ENCODE peak calls at places on chromosomes 4 and X, in six cellular contexts. L is heart right ventricle, D is body of pancreas, I is HCT116, H is progenitor cell of endocrine pancreas, N is nephron progenitor cell. F is an unnamed sample.

GRCh38 chr4:26279446-26279845 is 41.4 kb upstream of the RBPJ start:
- DNase-seq in L (no peak), D (no peak), I (no peak), H (no peak), N (no peak), F (no peak)

GRCh38 chr4:116343809-116344208 is 741.6 kb downstream of the TRAM1L1 start:
- DNase-seq in L (peak), D (no peak), I (no peak), H (no peak), N (no peak), F (no peak)

GRCh38 chr4:152988721-152989553 is 52.8 kb downstream of the FHDC1 start:
- DNase-seq in L (no peak), D (no peak), I (no peak), H (no peak), N (no peak), F (no peak)

GRCh38 chrX:39953879-39954278 is 143.9 kb downstream of the BCOR start:
- DNase-seq in L (peak), D (peak), I (peak), H (no peak), N (no peak), F (no peak)

GRCh38 chr4:13546855-13547562 is 2.7 kb upstream of the NKX3-2 start:
- DNase-seq in L (no peak), D (no peak), I (no peak), H (no peak), N (peak), F (peak)

GRCh38 chrX:13044441-13044840 is at the start of gene FAM9C:
- DNase-seq in L (no peak), D (no peak), I (no peak), H (no peak), N (no peak), F (no peak)

GRCh38 chrX:37818031-37818430 is 29.3 kb downstream of the DYNLT3 start:
- DNase-seq in L (no peak), D (no peak), I (no peak), H (no peak), N (no peak), F (no peak)

GRCh38 chrX:28576117-28576516 is 11.1 kb upstream of the IL1RAPL1 start:
- DNase-seq in L (no peak), D (no peak), I (no peak), H (no peak), N (no peak), F (no peak)

GRCh38 chr4:105714071-105714521 is 5.5 kb downstream of the GSTCD start:
- DNase-seq in L (no peak), D (no peak), I (no peak), H (no peak), N (no peak), F (no peak)

GRCh38 chr4:118774989-118775388 is 60.9 kb downstream of the SEC24D start:
- DNase-seq in L (no peak), D (no peak), I (no peak), H (no peak), N (no peak), F (no peak)

GRCh38 chrX:54564942-54565341 is 34.9 kb downstream of the GNL3L start:
- DNase-seq in L (no peak), D (no peak), I (no peak), H (no peak), N (no peak), F (no peak)

GRCh38 chrX:47156611-47157520 is 11.8 kb downstream of the RBM10 start:
- DNase-seq in L (no peak), D (no peak), I (no peak), H (no peak), N (no peak), F (no peak)

GRCh38 chrX:107775734-107776511 is at the start of gene TSC22D3:
- DNase-seq in L (peak), D (peak), I (peak), H (peak), N (peak), F (peak)

GRCh38 chr4:152038238-152038637 is 277.4 kb upstream of the GATB start:
- DNase-seq in L (peak), D (no peak), I (no peak), H (no peak), N (no peak), F (no peak)

GRCh38 chr4:128835498-128836222 is 26.2 kb downstream of the JADE1 start:
- DNase-seq in L (peak), D (peak), I (no peak), H (no peak), N (no peak), F (no peak)

GRCh38 chr4:24778427-24779225 is 16.7 kb upstream of the SOD3 start:
- DNase-seq in L (peak), D (no peak), I (no peak), H (no peak), N (no peak), F (no peak)

GRCh38 chr4:152920768-152921167 is 15.4 kb upstream of the FHDC1 start:
- DNase-seq in L (no peak), D (no peak), I (peak), H (no peak), N (no peak), F (no peak)

GRCh38 chr4:107196312-107196711 is 160.2 kb upstream of the DKK2 start:
- DNase-seq in L (no peak), D (no peak), I (no peak), H (no peak), N (no peak), F (no peak)

GRCh38 chrX:48589482-48590162 is 7.7 kb upstream of the WDR13 start:
- DNase-seq in L (no peak), D (peak), I (no peak), H (no peak), N (no peak), F (no peak)

GRCh38 chr4:133157460-133158160 is 8.5 kb downstream of the PCDH10 start:
- DNase-seq in L (no peak), D (no peak), I (no peak), H (no peak), N (no peak), F (no peak)

GRCh38 chr4:94451669-94452475 is at the start of gene PDLIM5:
- DNase-seq in L (peak), D (peak), I (peak), H (peak), N (peak), F (peak)

GRCh38 chrX:70030242-70030823 is 19.4 kb downstream of the AWAT2 start:
- DNase-seq in L (peak), D (peak), I (peak), H (peak), N (peak), F (peak)

GRCh38 chr4:114839986-114840385 is 241.4 kb downstream of the UGT8 start:
- DNase-seq in L (no peak), D (no peak), I (no peak), H (no peak), N (no peak), F (no peak)

GRCh38 chrX:73768886-73769285 is 205.9 kb downstream of the CHIC1 start:
- DNase-seq in L (no peak), D (no peak), I (no peak), H (no peak), N (no peak), F (no peak)

GRCh38 chr4:3466691-3467600 is 3.8 kb downstream of the DOK7 start:
- DNase-seq in L (no peak), D (no peak), I (no peak), H (no peak), N (peak), F (no peak)

GRCh38 chr4:45693746-45694145 is 430.1 kb downstream of the GABRG1 start:
- DNase-seq in L (no peak), D (peak), I (no peak), H (no peak), N (no peak), F (no peak)

GRCh38 chr4:2843909-2844584 is 403 bp downstream of the ADD1 start:
- DNase-seq in L (peak), D (peak), I (no peak), H (peak), N (peak), F (peak)

GRCh38 chrX:65706041-65706828 is 38.8 kb downstream of the MSN start:
- DNase-seq in L (peak), D (peak), I (no peak), H (no peak), N (no peak), F (no peak)

GRCh38 chr4:3803946-3804345 is 37.8 kb downstream of the ADRA2C start:
- DNase-seq in L (no peak), D (no peak), I (no peak), H (no peak), N (no peak), F (no peak)

GRCh38 chr4:88419874-88420273 is 37.0 kb upstream of the HERC5 start:
- DNase-seq in L (no peak), D (no peak), I (no peak), H (no peak), N (no peak), F (no peak)

GRCh38 chrX:19372170-19373033 is 28.7 kb downstream of the PDHA1 start:
- DNase-seq in L (peak), D (peak), I (peak), H (peak), N (peak), F (peak)

GRCh38 chrX:1099146-1099770 is 113.2 kb downstream of the CRLF2 start:
- DNase-seq in L (no peak), D (no peak), I (no peak), H (no peak), N (no peak), F (no peak)

GRCh38 chrX:148193759-148194158 is 212.6 kb downstream of the FMR1NB start:
- DNase-seq in L (no peak), D (no peak), I (no peak), H (no peak), N (no peak), F (no peak)
- TF ChIP-seq CTCF in L (no peak), D (no peak), I (no peak), H (peak), N (no peak), F (no peak)

GRCh38 chr4:6709230-6710114 is at the start of gene MRFAP1L1:
- DNase-seq in L (peak), D (peak), I (peak), H (peak), N (peak), F (peak)
- TF ChIP-seq CTCF in L (no peak), D (no peak), I (no peak), H (peak), N (no peak), F (no peak)

GRCh38 chr4:154292589-154292988 is 199.0 kb downstream of the DCHS2 start:
- DNase-seq in L (no peak), D (no peak), I (no peak), H (no peak), N (no peak), F (no peak)
- TF ChIP-seq CTCF in L (no peak), D (no peak), I (no peak), H (no peak), N (no peak), F (no peak)

DNA sequence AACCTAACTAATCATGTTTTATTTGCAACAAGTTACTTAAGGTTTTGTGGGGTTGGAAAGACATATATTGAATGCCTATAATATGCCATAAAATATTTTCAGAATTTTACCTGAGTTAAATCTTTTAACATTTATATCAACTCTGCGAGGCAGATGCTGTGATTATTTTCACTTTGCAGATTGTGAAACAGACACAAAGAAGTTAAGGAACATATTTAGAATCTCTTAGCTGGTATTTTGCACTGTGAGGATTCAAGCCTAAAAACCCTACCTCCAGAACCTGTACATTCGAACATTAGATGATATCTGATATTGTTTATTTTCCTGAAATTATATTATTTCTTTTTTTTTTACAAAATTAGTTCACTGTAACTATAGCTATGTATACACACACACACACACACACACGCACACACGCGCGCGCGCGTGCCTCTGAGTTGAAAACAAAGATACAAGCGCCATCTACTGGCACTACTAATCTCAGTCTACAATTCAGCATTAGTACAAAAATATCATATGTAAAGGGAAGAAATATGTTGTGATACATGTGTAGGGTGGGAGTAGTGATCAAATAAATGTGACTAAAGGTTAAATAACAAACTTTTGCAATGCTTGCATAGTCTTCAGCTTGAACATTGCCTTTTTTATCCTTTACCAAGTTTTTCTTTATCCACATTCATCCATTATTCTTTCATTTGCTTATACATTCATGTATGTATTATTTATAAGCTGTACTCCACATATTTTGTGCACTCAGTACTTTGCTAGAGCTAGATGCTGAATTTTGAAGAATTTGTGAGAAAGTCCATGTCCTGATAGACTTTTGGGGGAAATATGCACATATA is 61.5 kb downstream of the ANXA10 start:
- DNase-seq in L (peak), D (peak), I (peak), H (peak), N (peak), F (peak)
- TF ChIP-seq CTCF in L (peak), D (peak), I (peak), H (peak), N (peak), F (peak)

GRCh38 chr4:141706445-141706844 is 70.1 kb downstream of the IL15 start:
- DNase-seq in L (no peak), D (no peak), I (no peak), H (no peak), N (no peak), F (no peak)

GRCh38 chr4:141705747-141706377 is 69.5 kb downstream of the IL15 start:
- DNase-seq in L (no peak), D (no peak), I (no peak), H (no peak), N (no peak), F (no peak)

GRCh38 chr4:141713185-141713584 is 76.8 kb downstream of the IL15 start:
- DNase-seq in L (no peak), D (no peak), I (no peak), H (no peak), N (no peak), F (no peak)

GRCh38 chr4:141713771-141714445 is 77.5 kb downstream of the IL15 start:
- DNase-seq in L (no peak), D (no peak), I (peak), H (no peak), N (no peak), F (no peak)

GRCh38 chr4:141711211-141711610 is 74.8 kb downstream of the IL15 start:
- DNase-seq in L (no peak), D (no peak), I (no peak), H (no peak), N (peak), F (no peak)
- TF ChIP-seq CTCF in L (peak), D (peak), I (peak), H (peak), N (peak), F (peak)

DNA sequence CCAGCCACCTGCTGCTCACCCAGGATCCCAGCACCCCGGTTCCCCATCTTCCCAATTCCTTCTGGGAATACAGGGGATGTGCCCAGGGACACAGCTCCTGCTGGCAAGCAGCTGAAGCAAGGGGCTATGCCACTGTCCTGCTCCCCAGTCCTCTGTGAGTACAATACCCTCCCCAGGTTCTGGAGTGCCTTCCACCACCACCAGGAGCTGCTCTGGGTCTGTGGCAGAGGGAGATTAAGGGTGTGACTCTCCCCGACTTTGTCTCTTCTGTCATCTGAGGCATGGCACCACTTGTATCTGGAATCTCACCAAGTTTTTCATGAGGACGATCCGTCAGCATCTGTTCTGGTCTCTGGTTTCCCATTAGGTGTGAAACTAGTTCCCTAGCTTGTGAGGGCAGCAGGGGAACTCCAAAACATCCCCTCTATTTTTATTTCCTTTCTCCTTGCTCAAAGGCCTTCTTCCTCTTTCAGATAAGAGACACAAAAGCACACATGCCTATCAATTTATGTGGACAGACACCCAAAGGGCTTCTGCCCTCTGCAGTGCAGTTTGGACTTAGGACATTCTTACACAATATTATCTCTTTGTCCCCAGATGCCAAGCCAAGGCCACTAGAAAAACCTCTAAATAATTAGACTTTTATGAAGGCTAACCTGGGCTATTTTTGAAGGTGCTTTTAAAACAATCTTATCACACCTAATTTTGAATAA is 26.8 kb downstream of the MGST2 start:
- DNase-seq in L (peak), D (peak), I (no peak), H (no peak), N (no peak), F (peak)
- TF ChIP-seq CTCF in L (peak), D (peak), I (no peak), H (peak), N (no peak), F (no peak)

DNA sequence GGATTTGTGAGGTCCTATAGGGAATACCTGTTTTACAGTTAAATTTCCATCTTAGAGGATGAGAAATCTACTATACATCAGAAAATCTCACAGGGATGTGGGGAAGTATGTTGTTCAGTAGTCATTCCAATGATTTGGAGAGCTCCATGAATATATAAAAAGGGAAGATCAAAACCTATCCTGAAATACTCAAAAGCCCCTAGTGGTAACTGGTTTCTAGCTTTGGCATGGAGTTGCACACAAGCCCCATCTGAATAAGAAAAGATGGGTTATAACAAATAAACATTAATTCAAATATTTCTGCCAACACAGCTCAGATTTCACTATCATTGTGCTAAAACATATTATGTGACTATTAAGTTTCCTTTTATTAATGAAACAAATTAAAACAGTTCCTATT is 101.6 kb downstream of the FBXO8 start:
- DNase-seq in L (no peak), D (no peak), I (no peak), H (no peak), N (no peak), F (no peak)
- TF ChIP-seq CTCF in L (no peak), D (no peak), I (no peak), H (peak), N (no peak), F (peak)

GRCh38 chr4:74536557-74536956 is 91.6 kb downstream of the AREG start:
- DNase-seq in L (no peak), D (no peak), I (no peak), H (no peak), N (no peak), F (no peak)
- TF ChIP-seq CTCF in L (no peak), D (no peak), I (peak), H (no peak), N (no peak), F (peak)

GRCh38 chr4:23021040-23021439 is 328.3 kb downstream of the GBA3 start:
- DNase-seq in L (no peak), D (no peak), I (no peak), H (no peak), N (no peak), F (no peak)

GRCh38 chr4:23015821-23016220 is 323.1 kb downstream of the GBA3 start:
- DNase-seq in L (no peak), D (no peak), I (no peak), H (no peak), N (no peak), F (no peak)

GRCh38 chr4:23022032-23022431 is 329.3 kb downstream of the GBA3 start:
- DNase-seq in L (no peak), D (no peak), I (no peak), H (no peak), N (no peak), F (no peak)

DNA sequence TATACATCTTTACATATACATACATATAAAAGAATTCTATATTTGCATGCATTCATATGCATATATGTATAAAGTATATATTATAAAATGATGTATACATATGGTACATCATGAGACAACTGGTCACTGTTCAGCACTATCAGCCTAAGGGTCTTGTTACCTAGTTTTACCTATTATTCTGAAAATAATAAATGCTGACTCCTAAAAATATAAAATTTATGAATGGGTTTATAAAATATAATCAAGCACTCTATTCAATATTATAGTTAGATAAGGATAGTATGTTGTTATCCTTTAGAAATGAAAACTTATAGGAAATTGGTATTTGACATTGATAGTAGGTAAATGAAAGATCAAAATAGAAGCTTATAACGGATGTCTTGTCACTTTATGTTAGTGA is 324.2 kb downstream of the GBA3 start:
- DNase-seq in L (no peak), D (no peak), I (no peak), H (no peak), N (no peak), F (no peak)
- TF ChIP-seq CTCF in L (no peak), D (no peak), I (no peak), H (no peak), N (no peak), F (no peak)

DNA sequence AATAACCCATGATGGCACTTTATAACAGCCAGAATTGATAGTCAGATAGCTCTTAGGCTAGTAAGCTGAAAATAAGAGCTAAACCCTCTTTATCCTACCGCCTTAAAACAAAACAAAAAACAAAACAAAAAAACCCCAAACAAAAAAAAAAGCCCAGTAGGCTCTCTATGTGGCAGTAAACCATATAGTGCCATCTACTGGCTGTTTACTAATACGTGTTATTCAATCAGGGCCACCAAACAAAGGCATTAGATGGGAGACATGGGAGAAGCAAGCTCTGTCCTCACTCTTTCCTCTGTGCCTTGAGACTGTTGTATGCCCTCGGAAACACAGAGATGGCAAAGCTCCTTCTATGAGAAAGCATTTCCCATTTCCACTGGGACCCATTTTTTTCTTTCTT is 148.8 kb upstream of the MID1 start:
- DNase-seq in L (no peak), D (no peak), I (peak), H (no peak), N (peak), F (no peak)
- TF ChIP-seq CTCF in L (peak), D (peak), I (peak), H (peak), N (peak), F (no peak)